ENCODE peak calls at places on chromosomes 7 and 10, in eight cellular contexts. H is A549, W is testis, K is uterus, N is IMR-90, Y is HepG2, V is lower leg skin, B is GM12891. C is an unnamed sample.

GRCh38 chr10:100303724-100304319 is 17.3 kb upstream of the BLOC1S2 start:
- DNase-seq in V (no peak), W (no peak), K (no peak), Y (peak; percentile 23), B (no peak), N (peak; percentile 30), H (peak; percentile 69), C (peak; percentile 15)

GRCh38 chr7:80150621-80151273 is 16.1 kb downstream of the GNAI1 start:
- DNase-seq in V (no peak), H (no peak), Y (no peak), B (no peak), N (peak; percentile 54), W (no peak), K (no peak), C (no peak)

GRCh38 chr7:33671521-33672262 is 233.6 kb upstream of the BMPER start:
- DNase-seq in B (no peak), H (no peak), W (no peak), K (no peak), N (no peak), Y (no peak), V (no peak), C (no peak)

GRCh38 chr10:6114299-6114698 is 25.5 kb downstream of the RBM17 start:
- DNase-seq in Y (no peak), N (peak; percentile 61), H (no peak), K (no peak), V (no peak), W (no peak), B (no peak), C (no peak)

GRCh38 chr10:52400564-52400963 is 86.5 kb downstream of the DKK1 start:
- DNase-seq in B (no peak), V (no peak), K (no peak), Y (no peak), N (peak; percentile 50), W (no peak), H (no peak), C (no peak)

GRCh38 chr7:158078161-158078910 is 509.3 kb downstream of the PTPRN2 start:
- DNase-seq in N (no peak), K (no peak), B (no peak), Y (no peak), H (no peak), V (peak; percentile 79), W (peak; percentile 11), C (no peak)

GRCh38 chr7:149422065-149422913 is 38.6 kb downstream of the ZNF777 start:
- DNase-seq in B (peak; percentile 96), H (peak; percentile 86), Y (peak; percentile 44), N (peak; percentile 53), W (peak; percentile 60), V (no peak), K (no peak), C (no peak)

GRCh38 chr10:94115725-94116124 is 122.0 kb downstream of the PLCE1 start:
- DNase-seq in N (peak; percentile 51), Y (no peak), V (no peak), B (no peak), H (peak; percentile 74), K (no peak), W (no peak), C (peak; percentile 41)

DNA sequence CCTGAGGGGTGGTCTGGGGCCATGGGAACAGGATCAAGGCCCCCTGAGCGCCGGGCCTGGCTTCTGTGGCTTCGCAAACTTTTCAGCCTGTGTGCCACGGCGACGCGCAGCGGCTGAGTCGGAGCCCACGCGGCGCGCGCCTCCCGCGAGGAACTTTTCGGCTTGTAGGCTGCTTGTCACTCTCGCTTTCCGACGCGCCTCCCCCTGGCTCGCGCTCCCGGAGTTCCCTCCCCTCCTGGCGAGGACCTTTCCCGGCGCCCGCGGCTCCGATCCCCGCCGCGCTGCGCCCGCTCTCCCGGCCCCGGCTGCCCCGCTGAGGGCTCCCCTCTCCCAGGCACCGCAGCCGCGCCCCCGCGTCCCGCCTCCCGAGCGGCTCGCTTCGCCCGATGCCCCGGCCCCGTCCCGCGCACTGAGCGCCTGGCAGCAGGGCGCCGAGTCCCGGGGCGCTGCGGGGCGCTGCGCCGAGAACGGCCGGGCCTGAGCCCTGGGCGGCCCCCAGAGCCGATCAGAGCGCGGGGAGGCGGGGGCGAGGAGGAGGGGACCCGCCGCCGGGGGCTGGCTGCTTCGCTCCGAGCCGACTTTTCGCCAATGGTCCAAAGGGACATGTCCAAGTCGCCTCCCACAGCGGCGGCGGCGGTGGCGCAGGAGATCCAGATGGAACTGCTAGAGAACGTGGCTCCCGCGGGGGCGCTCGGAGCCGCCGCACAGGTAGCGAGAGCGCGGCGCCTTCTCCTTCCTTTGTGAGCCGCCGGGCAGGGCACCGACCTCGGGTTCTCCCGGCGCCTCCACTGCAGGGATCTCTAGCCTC is at the start of gene CACNB2:
- DNase-seq in Y (peak; percentile 10), K (peak; percentile 83), B (peak; percentile 8), N (peak; percentile 51), H (no peak), W (peak; percentile 71), V (peak; percentile 90), C (no peak)
- TF ChIP-seq POLR2A in Y (no peak), K (peak; percentile 67), B (no peak), N (no peak), H (no peak), W (no peak), V (no peak), C (no peak)

GRCh38 chr10:988667-989545 is 672 bp downstream of the GTPBP4 start:
- DNase-seq in H (peak; percentile 47), W (no peak), N (peak; percentile 28), B (no peak), Y (no peak), K (no peak), V (peak; percentile 81), C (no peak)

GRCh38 chr10:986137-986825 is 2.0 kb upstream of the GTPBP4 start:
- DNase-seq in K (no peak), H (no peak), B (no peak), N (peak; percentile 79), W (no peak), Y (no peak), V (peak; percentile 80), C (peak; percentile 35)

GRCh38 chr10:986881-987634 is 1.2 kb upstream of the GTPBP4 start:
- DNase-seq in K (no peak), B (no peak), H (no peak), W (no peak), V (peak; percentile 57), N (peak; percentile 86), Y (no peak), C (peak; percentile 22)

GRCh38 chr10:987635-987905 is 664 bp upstream of the GTPBP4 start:
- DNase-seq in B (no peak), N (peak; percentile 35), Y (no peak), K (no peak), H (no peak), W (peak; percentile 48), V (no peak), C (no peak)

DNA sequence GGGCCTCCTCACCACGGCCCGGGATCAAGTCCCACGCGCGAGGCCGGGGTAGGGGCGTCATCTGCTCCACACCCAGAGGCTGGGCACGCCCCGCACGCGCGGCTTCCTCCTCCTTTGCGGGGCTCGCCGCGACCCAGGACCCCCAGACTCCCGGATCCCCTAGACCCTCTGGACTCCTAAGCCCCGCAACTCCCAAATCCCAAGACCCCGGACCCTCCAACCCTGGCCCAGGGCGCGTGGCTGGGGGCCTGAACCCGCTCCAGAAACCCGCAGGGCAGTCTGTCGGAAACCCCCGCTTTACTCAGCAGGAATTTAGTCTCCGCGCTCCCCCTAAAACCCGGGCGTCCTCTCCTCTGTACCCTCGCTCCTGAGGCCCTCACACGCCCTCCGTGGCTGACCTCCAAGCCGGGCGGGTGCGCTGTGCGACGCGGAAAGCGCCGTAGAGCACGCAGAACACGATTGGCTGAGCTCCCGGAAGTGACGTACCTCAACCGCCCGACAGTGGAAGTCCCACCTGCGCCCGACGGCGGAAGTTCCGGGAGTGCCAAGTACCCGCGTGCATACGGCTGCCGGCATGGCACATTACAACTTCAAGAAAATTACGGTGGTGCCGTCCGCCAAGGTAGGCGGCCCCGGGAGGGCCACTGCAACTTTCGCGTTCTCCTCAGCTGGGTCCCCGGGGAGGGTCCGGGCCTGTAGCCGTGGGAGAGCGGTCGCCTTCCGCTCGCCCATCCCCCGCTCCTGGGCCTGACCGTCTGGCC is at the start of gene GTPBP4:
- DNase-seq in N (peak; percentile 97), K (peak; percentile 98), Y (peak; percentile 94), H (peak; percentile 98), V (peak; percentile 100), W (peak; percentile 100), B (peak; percentile 99), C (peak; percentile 85)
- TF ChIP-seq POLR2A in N (peak; percentile 87), K (peak; percentile 64), Y (peak; percentile 81), H (peak; percentile 45), V (no peak), W (no peak), B (peak; percentile 87), C (peak; percentile 60)

GRCh38 chr7:156947120-156947843 is 2.2 kb upstream of the NOM1 start:
- DNase-seq in K (no peak), Y (peak; percentile 21), B (no peak), H (no peak), N (no peak), V (no peak), W (no peak), C (no peak)

GRCh38 chr7:156950381-156950858 is 908 bp downstream of the NOM1 start:
- DNase-seq in Y (no peak), H (no peak), W (no peak), K (no peak), B (no peak), N (peak; percentile 3), V (no peak), C (no peak)

GRCh38 chr7:156944876-156945275 is 4.6 kb upstream of the NOM1 start:
- DNase-seq in W (no peak), Y (no peak), V (no peak), K (no peak), N (no peak), H (no peak), B (no peak), C (no peak)

GRCh38 chr7:156948361-156948760 is 1.2 kb upstream of the NOM1 start:
- DNase-seq in V (no peak), Y (no peak), B (no peak), K (no peak), W (no peak), H (no peak), N (no peak), C (no peak)

GRCh38 chr7:156949541-156950380 is at the start of gene NOM1:
- DNase-seq in K (peak; percentile 83), V (peak; percentile 97), B (peak; percentile 98), Y (peak; percentile 66), H (peak; percentile 80), W (peak; percentile 90), N (peak; percentile 74), C (peak; percentile 81)
- TF ChIP-seq POLR2A in K (peak; percentile 57), V (no peak), B (peak; percentile 87), Y (peak; percentile 72), H (peak; percentile 69), W (no peak), N (peak; percentile 86), C (peak; percentile 82)

DNA sequence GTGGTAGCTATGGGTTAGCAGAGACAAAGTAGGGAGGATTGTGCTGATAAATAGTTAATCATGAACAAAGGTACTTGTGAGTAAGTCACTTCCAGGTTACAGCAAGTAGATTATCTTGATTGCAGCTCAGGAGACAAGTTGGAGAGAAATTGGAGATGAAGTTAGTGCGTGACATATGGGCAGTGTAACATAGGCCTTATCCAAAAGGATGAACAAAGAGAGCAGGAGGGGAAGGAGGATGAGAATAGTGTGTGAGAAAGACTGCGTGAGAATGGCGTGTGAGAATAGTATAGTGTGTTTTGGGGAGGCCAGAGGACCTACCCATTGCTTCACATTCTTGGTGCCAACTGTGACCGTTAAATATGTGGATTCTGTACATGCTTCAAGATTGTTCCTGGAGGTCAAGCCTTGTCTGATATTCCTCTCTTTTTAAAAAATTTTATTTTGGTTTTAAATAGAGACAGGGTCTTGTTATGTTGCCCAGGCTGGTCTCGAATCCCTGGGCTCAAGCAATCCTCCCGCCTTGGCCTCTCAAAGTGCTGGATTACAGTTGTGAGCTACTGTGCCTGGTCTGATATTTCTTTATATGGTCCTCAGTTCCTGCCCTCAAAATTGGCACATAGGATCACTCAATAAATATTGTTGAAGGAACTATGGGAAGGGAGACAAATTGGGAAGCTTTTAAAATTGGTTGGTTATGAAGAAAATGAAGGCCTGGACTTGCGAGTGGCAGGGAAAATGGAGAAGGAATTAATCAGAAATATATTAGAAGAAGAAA is 3.2 kb downstream of the VCL start:
- DNase-seq in K (no peak), H (no peak), W (no peak), Y (no peak), V (no peak), B (no peak), N (no peak), C (no peak)
- TF ChIP-seq POLR2A in K (no peak), H (no peak), W (no peak), Y (peak; percentile 40), V (no peak), B (no peak), N (peak; percentile 31), C (no peak)

C was measured in H54.